ENCODE peak calls at places on chromosomes 7 and 10, in six cellular contexts. One of them, this sample, is unnamed.

GRCh38 chr10:27450225-27450624 is 53.9 kb upstream of the RAB18 start:
- DNase-seq in H9: no peak
- DNase-seq in mesendoderm: no peak
- DNase-seq in neuronal stem cell: no peak
- DNase-seq in IMR-90: no peak
- DNase-seq in H1: no peak
- DNase-seq in this sample: no peak

GRCh38 chr7:2269468-2270460 is 27.7 kb downstream of the NUDT1 start:
- DNase-seq in H9: peak
- DNase-seq in H1: no peak
- DNase-seq in mesendoderm: peak
- DNase-seq in IMR-90: peak
- DNase-seq in neuronal stem cell: peak
- DNase-seq in this sample: peak

GRCh38 chr7:138630059-138630610 is 71.0 kb downstream of the SVOPL start:
- DNase-seq in mesendoderm: no peak
- DNase-seq in H9: no peak
- DNase-seq in IMR-90: no peak
- DNase-seq in neuronal stem cell: no peak
- DNase-seq in H1: no peak
- DNase-seq in this sample: no peak

GRCh38 chr10:21398549-21399345 is 126.7 kb downstream of the SKIDA1 start:
- DNase-seq in neuronal stem cell: no peak
- DNase-seq in H1: no peak
- DNase-seq in H9: no peak
- DNase-seq in IMR-90: peak
- DNase-seq in mesendoderm: no peak
- DNase-seq in this sample: peak

GRCh38 chr7:54090652-54091213 is 451.4 kb upstream of the VSTM2A start:
- DNase-seq in H1: no peak
- DNase-seq in mesendoderm: peak
- DNase-seq in IMR-90: no peak
- DNase-seq in H9: no peak
- DNase-seq in neuronal stem cell: no peak
- DNase-seq in this sample: no peak

GRCh38 chr7:13989138-13989943 is at the start of gene ETV1:
- DNase-seq in H1: peak
- DNase-seq in H9: peak
- DNase-seq in IMR-90: peak
- DNase-seq in mesendoderm: peak
- DNase-seq in neuronal stem cell: peak
- DNase-seq in this sample: peak

GRCh38 chr7:106462365-106462859 is 177.6 kb upstream of the NAMPT start:
- DNase-seq in neuronal stem cell: no peak
- DNase-seq in H9: no peak
- DNase-seq in H1: no peak
- DNase-seq in mesendoderm: peak
- DNase-seq in IMR-90: peak
- DNase-seq in this sample: peak

GRCh38 chr7:130400120-130400572 is 19.9 kb downstream of the CPA1 start:
- DNase-seq in IMR-90: peak
- DNase-seq in mesendoderm: no peak
- DNase-seq in H9: no peak
- DNase-seq in neuronal stem cell: no peak
- DNase-seq in H1: no peak
- DNase-seq in this sample: no peak

GRCh38 chr7:41979834-41980307 is 257.1 kb downstream of the GLI3 start:
- DNase-seq in neuronal stem cell: no peak
- DNase-seq in H1: peak
- DNase-seq in IMR-90: peak
- DNase-seq in H9: peak
- DNase-seq in mesendoderm: peak
- DNase-seq in this sample: peak

GRCh38 chr10:22997102-22997501 is 69.2 kb downstream of the ARMC3 start:
- DNase-seq in neuronal stem cell: no peak
- DNase-seq in IMR-90: peak
- DNase-seq in H9: peak
- DNase-seq in H1: peak
- DNase-seq in mesendoderm: peak
- DNase-seq in this sample: peak

GRCh38 chr10:49005270-49005669 is 65.6 kb upstream of the LRRC18 start:
- DNase-seq in IMR-90: no peak
- DNase-seq in mesendoderm: no peak
- DNase-seq in neuronal stem cell: no peak
- DNase-seq in H9: no peak
- DNase-seq in H1: no peak
- DNase-seq in this sample: no peak

GRCh38 chr7:155194531-155195140 is 103.0 kb upstream of the INSIG1 start:
- DNase-seq in H1: no peak
- DNase-seq in neuronal stem cell: no peak
- DNase-seq in H9: no peak
- DNase-seq in IMR-90: no peak
- DNase-seq in mesendoderm: no peak
- DNase-seq in this sample: no peak

GRCh38 chr10:1409359-1409750 is 328.0 kb downstream of the ADARB2 start:
- DNase-seq in IMR-90: no peak
- DNase-seq in H9: no peak
- DNase-seq in mesendoderm: no peak
- DNase-seq in H1: no peak
- DNase-seq in neuronal stem cell: no peak
- DNase-seq in this sample: no peak

GRCh38 chr10:131035779-131036178 is 275.7 kb downstream of the TCERG1L start:
- DNase-seq in IMR-90: no peak
- DNase-seq in neuronal stem cell: no peak
- DNase-seq in mesendoderm: no peak
- DNase-seq in H9: no peak
- DNase-seq in H1: no peak
- DNase-seq in this sample: no peak

GRCh38 chr7:127844707-127845331 is 186.4 kb downstream of the LRRC4 start:
- DNase-seq in IMR-90: peak
- DNase-seq in mesendoderm: no peak
- DNase-seq in H9: no peak
- DNase-seq in H1: no peak
- DNase-seq in neuronal stem cell: no peak
- DNase-seq in this sample: no peak

GRCh38 chr7:28573059-28573553 is 160.8 kb downstream of the CREB5 start:
- DNase-seq in H1: no peak
- DNase-seq in mesendoderm: no peak
- DNase-seq in H9: no peak
- DNase-seq in IMR-90: peak
- DNase-seq in neuronal stem cell: no peak
- DNase-seq in this sample: no peak

GRCh38 chr10:70352401-70353097 is 29.9 kb downstream of the LRRC20 start:
- DNase-seq in mesendoderm: no peak
- DNase-seq in H1: no peak
- DNase-seq in IMR-90: peak
- DNase-seq in H9: no peak
- DNase-seq in neuronal stem cell: no peak
- DNase-seq in this sample: peak

GRCh38 chr7:155753446-155753965 is 58.8 kb downstream of the SHH start:
- DNase-seq in mesendoderm: no peak
- DNase-seq in H1: no peak
- DNase-seq in neuronal stem cell: no peak
- DNase-seq in H9: no peak
- DNase-seq in IMR-90: no peak
- DNase-seq in this sample: no peak

GRCh38 chr7:1611708-1612241 is 41.9 kb upstream of the PSMG3 start:
- DNase-seq in IMR-90: peak
- DNase-seq in H9: no peak
- DNase-seq in H1: no peak
- DNase-seq in neuronal stem cell: no peak
- DNase-seq in mesendoderm: peak
- DNase-seq in this sample: peak

GRCh38 chr7:33757563-33758165 is 147.7 kb upstream of the BMPER start:
- DNase-seq in mesendoderm: no peak
- DNase-seq in H1: no peak
- DNase-seq in H9: no peak
- DNase-seq in IMR-90: peak
- DNase-seq in neuronal stem cell: peak
- DNase-seq in this sample: peak

GRCh38 chr10:1643161-1643910 is 94.0 kb downstream of the ADARB2 start:
- DNase-seq in H9: peak
- DNase-seq in neuronal stem cell: peak
- DNase-seq in H1: peak
- DNase-seq in mesendoderm: peak
- DNase-seq in IMR-90: no peak
- DNase-seq in this sample: no peak

GRCh38 chr10:5284311-5285057 is 80.3 kb upstream of the UCN3 start:
- DNase-seq in IMR-90: peak
- DNase-seq in H9: no peak
- DNase-seq in mesendoderm: peak
- DNase-seq in neuronal stem cell: no peak
- DNase-seq in H1: no peak
- DNase-seq in this sample: peak

GRCh38 chr7:151686826-151687225 is 167.1 kb upstream of the RHEB start:
- DNase-seq in H9: no peak
- DNase-seq in mesendoderm: no peak
- DNase-seq in neuronal stem cell: no peak
- DNase-seq in H1: no peak
- DNase-seq in IMR-90: no peak
- DNase-seq in this sample: no peak
- H4K8ac ChIP-seq in H9: no peak
- H4K8ac ChIP-seq in mesendoderm: no peak
- H4K8ac ChIP-seq in neuronal stem cell: no peak
- H4K8ac ChIP-seq in H1: no peak
- H4K8ac ChIP-seq in IMR-90: peak
- H4K8ac ChIP-seq in this sample: no peak

GRCh38 chr7:45576249-45576929 is 2.2 kb downstream of the ADCY1 start:
- DNase-seq in mesendoderm: no peak
- DNase-seq in neuronal stem cell: no peak
- DNase-seq in IMR-90: no peak
- DNase-seq in H1: no peak
- DNase-seq in H9: peak
- DNase-seq in this sample: no peak

GRCh38 chr7:45573199-45573598 is 969 bp upstream of the ADCY1 start:
- DNase-seq in H9: peak
- DNase-seq in IMR-90: no peak
- DNase-seq in neuronal stem cell: no peak
- DNase-seq in H1: no peak
- DNase-seq in mesendoderm: no peak
- DNase-seq in this sample: no peak

GRCh38 chr7:45573636-45574470 is at the start of gene ADCY1:
- DNase-seq in IMR-90: no peak
- DNase-seq in neuronal stem cell: peak
- DNase-seq in H9: no peak
- DNase-seq in mesendoderm: no peak
- DNase-seq in H1: peak
- DNase-seq in this sample: no peak

GRCh38 chr7:45575501-45576248 is 1.5 kb downstream of the ADCY1 start:
- DNase-seq in mesendoderm: no peak
- DNase-seq in H1: no peak
- DNase-seq in neuronal stem cell: no peak
- DNase-seq in IMR-90: no peak
- DNase-seq in H9: peak
- DNase-seq in this sample: no peak

DNA sequence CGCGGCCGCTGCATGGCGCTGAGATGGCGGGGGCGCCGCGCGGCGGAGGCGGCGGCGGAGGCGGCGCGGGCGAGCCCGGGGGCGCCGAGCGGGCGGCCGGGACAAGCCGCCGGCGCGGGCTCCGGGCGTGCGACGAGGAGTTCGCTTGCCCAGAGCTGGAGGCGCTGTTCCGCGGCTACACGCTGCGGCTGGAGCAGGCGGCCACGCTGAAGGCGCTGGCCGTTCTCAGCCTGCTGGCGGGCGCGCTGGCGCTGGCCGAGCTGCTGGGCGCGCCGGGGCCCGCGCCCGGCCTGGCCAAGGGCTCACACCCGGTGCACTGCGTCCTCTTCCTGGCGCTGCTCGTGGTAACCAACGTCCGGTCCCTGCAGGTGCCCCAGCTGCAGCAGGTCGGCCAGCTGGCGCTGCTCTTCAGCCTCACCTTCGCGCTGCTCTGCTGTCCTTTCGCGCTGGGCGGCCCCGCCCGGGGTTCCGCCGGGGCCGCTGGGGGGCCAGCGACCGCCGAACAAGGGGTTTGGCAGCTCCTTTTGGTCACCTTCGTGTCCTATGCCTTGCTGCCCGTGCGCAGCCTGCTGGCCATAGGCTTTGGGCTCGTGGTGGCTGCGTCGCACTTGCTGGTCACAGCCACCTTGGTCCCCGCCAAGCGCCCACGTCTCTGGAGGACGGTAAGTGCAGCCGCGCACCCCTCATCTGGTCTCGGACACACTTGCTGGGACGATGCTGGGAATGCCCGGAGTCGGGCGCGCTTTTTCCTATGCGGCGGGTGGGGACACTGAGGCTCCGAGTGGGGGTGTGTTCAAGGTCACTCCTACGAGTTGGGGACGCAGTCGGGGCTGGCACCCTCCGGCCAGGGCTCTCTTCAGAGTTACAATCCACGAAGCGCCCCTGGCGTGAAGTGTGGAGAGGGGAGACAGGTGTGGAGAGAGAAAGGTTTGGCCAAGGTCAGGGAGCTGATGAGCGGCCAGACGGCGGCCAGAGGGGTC is 643 bp downstream of the ADCY1 start:
- DNase-seq in H9: peak
- DNase-seq in H1: peak
- DNase-seq in neuronal stem cell: peak
- DNase-seq in IMR-90: peak
- DNase-seq in mesendoderm: peak
- DNase-seq in this sample: peak
- H4K8ac ChIP-seq in H9: no peak
- H4K8ac ChIP-seq in H1: peak
- H4K8ac ChIP-seq in neuronal stem cell: no peak
- H4K8ac ChIP-seq in IMR-90: no peak
- H4K8ac ChIP-seq in mesendoderm: no peak
- H4K8ac ChIP-seq in this sample: peak

GRCh38 chr10:59709472-59710125 is at the start of gene SLC16A9:
- DNase-seq in neuronal stem cell: peak
- DNase-seq in IMR-90: peak
- DNase-seq in H1: peak
- DNase-seq in mesendoderm: peak
- DNase-seq in H9: peak
- DNase-seq in this sample: peak
- H4K8ac ChIP-seq in neuronal stem cell: no peak
- H4K8ac ChIP-seq in IMR-90: no peak
- H4K8ac ChIP-seq in H1: peak
- H4K8ac ChIP-seq in mesendoderm: no peak
- H4K8ac ChIP-seq in H9: no peak
- H4K8ac ChIP-seq in this sample: peak

GRCh38 chr7:25829663-25830062 is 322.3 kb upstream of the NFE2L3 start:
- DNase-seq in mesendoderm: no peak
- DNase-seq in H1: no peak
- DNase-seq in H9: no peak
- DNase-seq in IMR-90: no peak
- DNase-seq in neuronal stem cell: no peak
- DNase-seq in this sample: no peak

GRCh38 chr7:25832456-25832855 is 319.5 kb upstream of the NFE2L3 start:
- DNase-seq in H9: no peak
- DNase-seq in neuronal stem cell: no peak
- DNase-seq in mesendoderm: no peak
- DNase-seq in IMR-90: no peak
- DNase-seq in H1: no peak
- DNase-seq in this sample: no peak

GRCh38 chr7:25831901-25832411 is 320.0 kb upstream of the NFE2L3 start:
- DNase-seq in IMR-90: peak
- DNase-seq in H9: no peak
- DNase-seq in mesendoderm: no peak
- DNase-seq in neuronal stem cell: no peak
- DNase-seq in H1: no peak
- DNase-seq in this sample: peak

GRCh38 chr7:25830228-25830627 is 321.8 kb upstream of the NFE2L3 start:
- DNase-seq in mesendoderm: no peak
- DNase-seq in H9: no peak
- DNase-seq in H1: no peak
- DNase-seq in IMR-90: no peak
- DNase-seq in neuronal stem cell: no peak
- DNase-seq in this sample: no peak

GRCh38 chr7:25830986-25831558 is 320.9 kb upstream of the NFE2L3 start:
- DNase-seq in H9: no peak
- DNase-seq in IMR-90: no peak
- DNase-seq in mesendoderm: no peak
- DNase-seq in H1: no peak
- DNase-seq in neuronal stem cell: no peak
- DNase-seq in this sample: peak
- H4K8ac ChIP-seq in H9: no peak
- H4K8ac ChIP-seq in IMR-90: no peak
- H4K8ac ChIP-seq in mesendoderm: no peak
- H4K8ac ChIP-seq in H1: no peak
- H4K8ac ChIP-seq in neuronal stem cell: no peak
- H4K8ac ChIP-seq in this sample: no peak

This sample was measured in mesenchymal stem cell.